ENCODE peak calls at places on chromosomes 2 and 18, in six cellular contexts. One of them, this sample, is unnamed.

GRCh38 chr2:188292446-188293239 is 969 bp downstream of the GULP1 start:
- DNase-seq in neuronal stem cell: peak; percentile 77
- DNase-seq in IMR-90: peak; percentile 86
- DNase-seq in H1: peak; percentile 88
- DNase-seq in mesenchymal stem cell: peak; percentile 94
- DNase-seq in H9: peak; percentile 86
- DNase-seq in this sample: peak; percentile 94

GRCh38 chr2:172510083-172510482 is 45.8 kb upstream of the PDK1 start:
- DNase-seq in neuronal stem cell: no peak
- DNase-seq in IMR-90: no peak
- DNase-seq in H1: no peak
- DNase-seq in mesenchymal stem cell: no peak
- DNase-seq in H9: no peak
- DNase-seq in this sample: no peak

GRCh38 chr2:234135750-234136221 is 85.3 kb downstream of the SPP2 start:
- DNase-seq in neuronal stem cell: peak; percentile 77
- DNase-seq in IMR-90: peak; percentile 76
- DNase-seq in H1: peak; percentile 75
- DNase-seq in mesenchymal stem cell: peak; percentile 77
- DNase-seq in H9: peak; percentile 89
- DNase-seq in this sample: peak; percentile 97

GRCh38 chr18:63949068-63949737 is at the start of gene HMSD:
- DNase-seq in neuronal stem cell: peak; percentile 35
- DNase-seq in IMR-90: no peak
- DNase-seq in H1: peak; percentile 83
- DNase-seq in mesenchymal stem cell: peak; percentile 79
- DNase-seq in H9: peak; percentile 91
- DNase-seq in this sample: peak; percentile 81

GRCh38 chr2:121164042-121164441 is 121.0 kb downstream of the TFCP2L1 start:
- DNase-seq in neuronal stem cell: no peak
- DNase-seq in IMR-90: no peak
- DNase-seq in H1: no peak
- DNase-seq in mesenchymal stem cell: no peak
- DNase-seq in H9: no peak
- DNase-seq in this sample: no peak

GRCh38 chr2:177799531-177799930 is 273.0 kb downstream of the PDE11A start:
- DNase-seq in neuronal stem cell: peak; percentile 35
- DNase-seq in IMR-90: peak; percentile 12
- DNase-seq in H1: no peak
- DNase-seq in mesenchymal stem cell: peak; percentile 50
- DNase-seq in H9: peak; percentile 40
- DNase-seq in this sample: peak; percentile 65

GRCh38 chr2:17506736-17507616 is 11.3 kb downstream of the RAD51AP2 start:
- DNase-seq in neuronal stem cell: no peak
- DNase-seq in IMR-90: no peak
- DNase-seq in H1: no peak
- DNase-seq in mesenchymal stem cell: peak; percentile 42
- DNase-seq in H9: no peak
- DNase-seq in this sample: peak; percentile 14

GRCh38 chr2:176658708-176659107 is 389.5 kb downstream of the MTX2 start:
- DNase-seq in neuronal stem cell: no peak
- DNase-seq in IMR-90: no peak
- DNase-seq in H1: no peak
- DNase-seq in mesenchymal stem cell: no peak
- DNase-seq in H9: no peak
- DNase-seq in this sample: no peak

GRCh38 chr18:33034941-33035340 is 262.1 kb upstream of the KLHL14 start:
- DNase-seq in neuronal stem cell: no peak
- DNase-seq in IMR-90: peak; percentile 0
- DNase-seq in H1: no peak
- DNase-seq in mesenchymal stem cell: peak; percentile 93
- DNase-seq in H9: no peak
- DNase-seq in this sample: no peak

GRCh38 chr2:38182518-38183013 is 106.6 kb upstream of the CYP1B1 start:
- DNase-seq in neuronal stem cell: no peak
- DNase-seq in IMR-90: no peak
- DNase-seq in H1: no peak
- DNase-seq in mesenchymal stem cell: no peak
- DNase-seq in H9: no peak
- DNase-seq in this sample: no peak

GRCh38 chr2:1738646-1739302 is 5.5 kb downstream of the PXDN start:
- DNase-seq in neuronal stem cell: no peak
- DNase-seq in IMR-90: no peak
- DNase-seq in H1: no peak
- DNase-seq in mesenchymal stem cell: no peak
- DNase-seq in H9: no peak
- DNase-seq in this sample: no peak

GRCh38 chr2:194700726-194701125 is 956.3 kb upstream of the SLC39A10 start:
- DNase-seq in neuronal stem cell: no peak
- DNase-seq in IMR-90: no peak
- DNase-seq in H1: no peak
- DNase-seq in mesenchymal stem cell: no peak
- DNase-seq in H9: no peak
- DNase-seq in this sample: no peak

GRCh38 chr18:74722237-74722636 is 124.6 kb downstream of the ZNF407 start:
- DNase-seq in neuronal stem cell: no peak
- DNase-seq in IMR-90: peak; percentile 49
- DNase-seq in H1: no peak
- DNase-seq in mesenchymal stem cell: no peak
- DNase-seq in H9: no peak
- DNase-seq in this sample: no peak

GRCh38 chr2:124778076-124778475 is 753.0 kb downstream of the CNTNAP5 start:
- DNase-seq in neuronal stem cell: no peak
- DNase-seq in IMR-90: peak; percentile 46
- DNase-seq in H1: no peak
- DNase-seq in mesenchymal stem cell: peak; percentile 60
- DNase-seq in H9: no peak
- DNase-seq in this sample: peak; percentile 84

GRCh38 chr2:98893871-98894270 is 42.2 kb downstream of the CRACDL start:
- DNase-seq in neuronal stem cell: no peak
- DNase-seq in IMR-90: no peak
- DNase-seq in H1: no peak
- DNase-seq in mesenchymal stem cell: no peak
- DNase-seq in H9: peak; percentile 22
- DNase-seq in this sample: no peak

GRCh38 chr2:206160124-206160806 is 570 bp downstream of the EEF1B2 start:
- DNase-seq in neuronal stem cell: no peak
- DNase-seq in IMR-90: peak; percentile 38
- DNase-seq in H1: no peak
- DNase-seq in mesenchymal stem cell: no peak
- DNase-seq in H9: no peak
- DNase-seq in this sample: no peak

GRCh38 chr2:4020153-4020552 is 316.8 kb downstream of the DCDC2C start:
- DNase-seq in neuronal stem cell: no peak
- DNase-seq in IMR-90: no peak
- DNase-seq in H1: no peak
- DNase-seq in mesenchymal stem cell: no peak
- DNase-seq in H9: no peak
- DNase-seq in this sample: no peak

GRCh38 chr2:239167011-239167673 is 233.7 kb downstream of the HDAC4 start:
- DNase-seq in neuronal stem cell: no peak
- DNase-seq in IMR-90: no peak
- DNase-seq in H1: no peak
- DNase-seq in mesenchymal stem cell: no peak
- DNase-seq in H9: no peak
- DNase-seq in this sample: no peak

GRCh38 chr2:218125626-218126080 is at the start of gene CXCR2:
- DNase-seq in neuronal stem cell: no peak
- DNase-seq in IMR-90: no peak
- DNase-seq in H1: no peak
- DNase-seq in mesenchymal stem cell: no peak
- DNase-seq in H9: peak; percentile 38
- DNase-seq in this sample: peak; percentile 48

GRCh38 chr18:63974991-63975390 is 5.1 kb downstream of the SERPINB8 start:
- DNase-seq in neuronal stem cell: no peak
- DNase-seq in IMR-90: peak; percentile 30
- DNase-seq in H1: no peak
- DNase-seq in mesenchymal stem cell: peak; percentile 63
- DNase-seq in H9: no peak
- DNase-seq in this sample: peak; percentile 37

GRCh38 chr18:80259610-80260009 is 12.3 kb upstream of the PARD6G start:
- DNase-seq in neuronal stem cell: no peak
- DNase-seq in IMR-90: no peak
- DNase-seq in H1: no peak
- DNase-seq in mesenchymal stem cell: no peak
- DNase-seq in H9: no peak
- DNase-seq in this sample: no peak

GRCh38 chr2:136135924-136136906 is 18.3 kb upstream of the CXCR4 start:
- DNase-seq in neuronal stem cell: no peak
- DNase-seq in IMR-90: no peak
- DNase-seq in H1: no peak
- DNase-seq in mesenchymal stem cell: no peak
- DNase-seq in H9: no peak
- DNase-seq in this sample: no peak

GRCh38 chr2:12347049-12347448 is 369.7 kb upstream of the TRIB2 start:
- DNase-seq in neuronal stem cell: no peak
- DNase-seq in IMR-90: peak; percentile 31
- DNase-seq in H1: no peak
- DNase-seq in mesenchymal stem cell: peak; percentile 37
- DNase-seq in H9: no peak
- DNase-seq in this sample: no peak

GRCh38 chr18:23689616-23690504 is 607 bp downstream of the LAMA3 start:
- DNase-seq in neuronal stem cell: peak; percentile 14
- DNase-seq in IMR-90: no peak
- DNase-seq in H1: peak; percentile 75
- DNase-seq in mesenchymal stem cell: no peak
- DNase-seq in H9: peak; percentile 52
- DNase-seq in this sample: peak; percentile 22

GRCh38 chr18:42883177-42883576 is 232.3 kb downstream of the RIT2 start:
- DNase-seq in neuronal stem cell: no peak
- DNase-seq in IMR-90: no peak
- DNase-seq in H1: no peak
- DNase-seq in mesenchymal stem cell: no peak
- DNase-seq in H9: no peak
- DNase-seq in this sample: no peak

GRCh38 chr2:25333981-25334380 is 7.7 kb downstream of the DNMT3A start:
- DNase-seq in neuronal stem cell: no peak
- DNase-seq in IMR-90: no peak
- DNase-seq in H1: no peak
- DNase-seq in mesenchymal stem cell: no peak
- DNase-seq in H9: no peak
- DNase-seq in this sample: no peak

GRCh38 chr2:28613616-28614501 is 118.0 kb downstream of the PLB1 start:
- DNase-seq in neuronal stem cell: no peak
- DNase-seq in IMR-90: peak; percentile 92
- DNase-seq in H1: no peak
- DNase-seq in mesenchymal stem cell: peak; percentile 85
- DNase-seq in H9: no peak
- DNase-seq in this sample: no peak

GRCh38 chr18:13540783-13541182 is 185.6 kb downstream of the FAM210A start:
- DNase-seq in neuronal stem cell: no peak
- DNase-seq in IMR-90: no peak
- DNase-seq in H1: no peak
- DNase-seq in mesenchymal stem cell: no peak
- DNase-seq in H9: no peak
- DNase-seq in this sample: no peak

GRCh38 chr2:15674637-15675455 is 83.2 kb downstream of the DDX1 start:
- DNase-seq in neuronal stem cell: no peak
- DNase-seq in IMR-90: no peak
- DNase-seq in H1: no peak
- DNase-seq in mesenchymal stem cell: peak; percentile 72
- DNase-seq in H9: no peak
- DNase-seq in this sample: no peak

GRCh38 chr18:12911025-12911927 is 27.2 kb upstream of the PTPN2 start:
- DNase-seq in neuronal stem cell: no peak
- DNase-seq in IMR-90: no peak
- DNase-seq in H1: peak; percentile 52
- DNase-seq in mesenchymal stem cell: no peak
- DNase-seq in H9: peak; percentile 62
- DNase-seq in this sample: peak; percentile 4

GRCh38 chr2:176088048-176088936 is 4.2 kb upstream of the HOXD13 start:
- DNase-seq in neuronal stem cell: no peak
- DNase-seq in IMR-90: peak; percentile 23
- DNase-seq in H1: peak; percentile 80
- DNase-seq in mesenchymal stem cell: peak; percentile 47
- DNase-seq in H9: peak; percentile 85
- DNase-seq in this sample: peak; percentile 89

GRCh38 chr18:41144444-41144843 is 810.6 kb upstream of the PIK3C3 start:
- DNase-seq in neuronal stem cell: no peak
- DNase-seq in IMR-90: peak; percentile 82
- DNase-seq in H1: no peak
- DNase-seq in mesenchymal stem cell: peak; percentile 80
- DNase-seq in H9: no peak
- DNase-seq in this sample: no peak
- H3K27ac ChIP-seq in neuronal stem cell: no peak overlapping the region
- H3K27ac ChIP-seq in IMR-90: no peak overlapping the region
- H3K27ac ChIP-seq in H1: no peak overlapping the region
- H3K27ac ChIP-seq in mesenchymal stem cell: no peak overlapping the region
- H3K27ac ChIP-seq in H9: no peak overlapping the region
- H3K27ac ChIP-seq in this sample: no peak overlapping the region

GRCh38 chr2:41899189-41899588 is 148.6 kb upstream of the PKDCC start:
- DNase-seq in neuronal stem cell: no peak
- DNase-seq in IMR-90: peak; percentile 42
- DNase-seq in H1: no peak
- DNase-seq in mesenchymal stem cell: peak; percentile 57
- DNase-seq in H9: no peak
- DNase-seq in this sample: no peak
- H2BK15ac ChIP-seq in neuronal stem cell: no peak overlapping the region
- H2BK15ac ChIP-seq in IMR-90: no peak overlapping the region
- H2BK15ac ChIP-seq in H1: no peak overlapping the region
- H2BK15ac ChIP-seq in mesenchymal stem cell: no peak overlapping the region
- H2BK15ac ChIP-seq in H9: no peak overlapping the region
- H2BK15ac ChIP-seq in this sample: no peak overlapping the region

DNA sequence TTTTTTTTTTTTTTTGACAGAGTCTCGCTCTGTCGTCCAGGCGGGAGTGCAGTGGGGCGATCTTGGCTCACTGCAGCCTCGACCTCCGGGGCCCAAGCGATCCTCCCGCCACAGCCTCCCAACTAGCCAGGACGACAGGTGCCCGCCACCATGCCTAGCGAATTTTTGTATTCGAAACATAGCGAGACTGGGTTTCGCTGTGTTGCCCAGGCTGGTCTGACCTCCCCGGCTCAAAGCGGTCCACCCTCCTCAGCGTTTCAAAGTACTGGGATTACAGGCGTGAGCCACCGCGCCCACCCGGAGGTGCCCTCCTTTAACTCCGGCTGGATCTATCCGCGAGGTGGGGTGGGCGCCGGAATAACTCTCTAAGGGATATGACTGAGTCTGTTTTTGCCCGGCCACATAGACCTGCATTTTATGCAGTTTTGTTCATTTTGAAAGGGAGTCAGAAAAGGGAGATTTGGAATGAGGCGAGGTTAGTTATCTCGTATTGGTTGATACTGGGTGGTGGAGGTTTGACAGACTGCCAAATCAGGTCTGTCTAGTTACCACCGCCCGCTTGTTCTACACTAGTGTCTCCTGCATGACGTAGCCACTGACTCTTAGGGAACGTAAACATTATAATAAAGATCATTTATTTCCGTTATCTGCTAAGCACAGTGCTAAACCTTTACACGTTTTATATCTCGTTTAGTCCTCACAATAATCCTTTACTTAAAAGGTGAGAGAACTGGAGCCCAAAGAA is 928 bp upstream of the CCT4 start:
- DNase-seq in neuronal stem cell: no peak
- DNase-seq in IMR-90: no peak
- DNase-seq in H1: no peak
- DNase-seq in mesenchymal stem cell: no peak
- DNase-seq in H9: no peak
- DNase-seq in this sample: no peak
- H3K27ac ChIP-seq in neuronal stem cell: no peak overlapping the region
- H3K27ac ChIP-seq in IMR-90: no peak overlapping the region
- H3K27ac ChIP-seq in H1: no peak overlapping the region
- H3K27ac ChIP-seq in mesenchymal stem cell: no peak overlapping the region
- H3K27ac ChIP-seq in H9: no peak overlapping the region
- H3K27ac ChIP-seq in this sample: no peak overlapping the region

GRCh38 chr2:241842067-241842415 is 16.7 kb downstream of the PDCD1 start:
- DNase-seq in neuronal stem cell: no peak
- DNase-seq in IMR-90: no peak
- DNase-seq in H1: no peak
- DNase-seq in mesenchymal stem cell: no peak
- DNase-seq in H9: no peak
- DNase-seq in this sample: no peak
- H2BK15ac ChIP-seq in neuronal stem cell: peak overlapping the region; percentile 64
- H2BK15ac ChIP-seq in IMR-90: no peak overlapping the region
- H2BK15ac ChIP-seq in H1: no peak overlapping the region
- H2BK15ac ChIP-seq in mesenchymal stem cell: no peak overlapping the region
- H2BK15ac ChIP-seq in H9: no peak overlapping the region
- H2BK15ac ChIP-seq in this sample: no peak overlapping the region

This sample was measured in mesendoderm.